ENCODE peak calls at places on chromosomes 6 and 20, in four cellular contexts. Z, O, A and H are unnamed samples.

GRCh38 chr6:34506718-34507117 is 40.8 kb downstream of the PACSIN1 start:
- DNase-seq in A (no peak), O (no peak), Z (no peak), H (no peak)

GRCh38 chr20:25058051-25058796 is at the start of gene ACSS1:
- DNase-seq in A (peak), O (peak), Z (no peak), H (peak)

GRCh38 chr20:13910492-13910891 is 79.9 kb downstream of the SEL1L2 start:
- DNase-seq in A (no peak), Z (peak), O (no peak), H (no peak)

GRCh38 chr20:24981282-24981681 is 11.3 kb downstream of the APMAP start:
- DNase-seq in Z (no peak), A (no peak), O (no peak), H (no peak)

GRCh38 chr6:14442250-14442649 is 324.7 kb downstream of the CD83 start:
- DNase-seq in Z (no peak), O (no peak), A (no peak), H (no peak)

GRCh38 chr6:154733610-154734379 is 579 bp downstream of the SCAF8 start:
- DNase-seq in A (peak), Z (peak), O (peak), H (peak)

GRCh38 chr20:58429303-58429702 is 40.3 kb downstream of the VAPB start:
- DNase-seq in Z (no peak), O (no peak), A (no peak), H (no peak)

GRCh38 chr20:58228484-58229197 is at the start of gene ANKRD60:
- DNase-seq in Z (peak), A (no peak), O (no peak), H (peak)

GRCh38 chr6:44664716-44665115 is 277.2 kb downstream of the CDC5L start:
- DNase-seq in O (no peak), A (no peak), Z (no peak), H (peak)

GRCh38 chr20:40778894-40779496 is 90.0 kb upstream of the MAFB start:
- DNase-seq in A (no peak), O (peak), Z (no peak), H (no peak)

GRCh38 chr6:35980991-35981645 is 43.3 kb downstream of the SLC26A8 start:
- DNase-seq in O (no peak), A (no peak), Z (no peak), H (no peak)

DNA sequence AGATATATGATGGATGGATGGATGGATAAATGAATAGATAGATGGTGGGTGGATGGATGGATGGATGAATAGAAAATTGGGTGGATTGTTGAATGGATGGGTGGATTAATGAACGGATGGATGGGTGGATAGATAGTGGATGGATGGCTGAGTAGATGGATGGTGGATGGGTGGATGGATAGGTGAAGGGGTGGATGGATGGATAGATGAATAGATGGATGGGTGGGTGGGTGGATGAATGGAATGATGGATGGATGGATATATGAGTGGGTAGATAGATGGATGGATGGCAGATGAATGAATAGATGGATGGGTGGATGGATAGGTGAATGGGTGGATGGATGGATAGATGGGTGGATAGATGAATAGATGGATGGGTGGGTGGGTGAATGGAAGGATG is 80.7 kb upstream of the NEDD9 start:
- DNase-seq in A (no peak), O (no peak), Z (no peak), H (no peak)
- TF ChIP-seq CTCF in A (no peak), O (no peak), Z (no peak), H (no peak)

GRCh38 chr6:137227872-137228302 is 8.7 kb upstream of the IFNGR1 start:
- DNase-seq in Z (peak), A (no peak), O (no peak), H (no peak)

GRCh38 chr6:137222376-137222775 is 3.2 kb upstream of the IFNGR1 start:
- DNase-seq in A (no peak), Z (no peak), O (peak), H (no peak)

GRCh38 chr6:137223370-137224131 is 4.4 kb upstream of the IFNGR1 start:
- DNase-seq in O (peak), Z (peak), A (no peak), H (peak)

GRCh38 chr6:137226682-137227081 is 7.5 kb upstream of the IFNGR1 start:
- DNase-seq in O (no peak), Z (no peak), A (no peak), H (no peak)

DNA sequence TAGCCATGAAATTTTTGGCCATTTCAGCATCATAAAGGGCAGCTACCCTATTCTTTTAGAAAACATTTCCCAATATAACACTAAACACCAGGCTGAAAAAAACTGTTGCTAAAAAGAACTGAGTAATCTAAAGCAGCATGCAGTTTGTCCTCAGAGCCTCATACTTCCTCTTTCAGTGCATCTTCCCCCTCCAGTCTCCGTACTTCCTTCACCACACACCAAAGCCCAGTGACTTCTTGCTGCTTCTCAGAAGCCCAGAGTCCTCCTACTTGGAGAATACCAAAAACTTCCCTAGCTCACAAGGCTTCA is 5.7 kb upstream of the IFNGR1 start:
- DNase-seq in Z (no peak), A (peak), O (peak), H (no peak)
- H3K4me3 ChIP-seq in Z (no peak), A (no peak), O (peak), H (no peak)

GRCh38 chr6:31738048-31738979 is 1.5 kb upstream of the MSH5 start:
- DNase-seq in A (peak), O (peak), Z (peak), H (peak)
- TF ChIP-seq CTCF in A (peak), O (peak), Z (peak), H (peak)

DNA sequence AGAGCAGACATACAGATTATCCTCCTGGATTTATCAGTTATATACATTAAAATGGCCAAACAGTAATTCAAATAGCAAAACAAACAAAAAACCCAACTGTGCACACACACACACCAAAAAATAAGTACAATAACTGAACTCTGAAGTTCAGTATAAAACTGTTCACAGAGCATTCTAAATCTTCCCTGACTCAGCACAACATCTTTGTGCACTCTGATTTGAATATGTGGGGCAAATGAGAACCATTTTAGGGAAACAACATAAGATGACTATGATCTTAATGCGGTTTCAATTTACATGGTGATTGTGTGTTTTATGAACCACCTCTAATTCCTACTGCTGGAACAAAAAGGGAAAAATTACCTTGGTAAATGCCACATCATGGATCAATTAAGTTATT is 41.8 kb downstream of the PLAGL1 start:
- DNase-seq in Z (peak), O (no peak), A (no peak), H (peak)
- H3K4me3 ChIP-seq in Z (no peak), O (no peak), A (no peak), H (no peak)

GRCh38 chr20:61486198-61486597 is 234.1 kb downstream of the CDH4 start:
- DNase-seq in Z (no peak), A (no peak), O (no peak), H (no peak)

GRCh38 chr20:61487346-61488022 is 235.4 kb downstream of the CDH4 start:
- DNase-seq in A (no peak), O (no peak), Z (peak), H (no peak)

GRCh38 chr20:61492065-61492464 is 240.0 kb downstream of the CDH4 start:
- DNase-seq in O (no peak), A (no peak), Z (no peak), H (no peak)

GRCh38 chr20:61490721-61491120 is 238.7 kb downstream of the CDH4 start:
- DNase-seq in Z (no peak), O (no peak), A (no peak), H (no peak)

DNA sequence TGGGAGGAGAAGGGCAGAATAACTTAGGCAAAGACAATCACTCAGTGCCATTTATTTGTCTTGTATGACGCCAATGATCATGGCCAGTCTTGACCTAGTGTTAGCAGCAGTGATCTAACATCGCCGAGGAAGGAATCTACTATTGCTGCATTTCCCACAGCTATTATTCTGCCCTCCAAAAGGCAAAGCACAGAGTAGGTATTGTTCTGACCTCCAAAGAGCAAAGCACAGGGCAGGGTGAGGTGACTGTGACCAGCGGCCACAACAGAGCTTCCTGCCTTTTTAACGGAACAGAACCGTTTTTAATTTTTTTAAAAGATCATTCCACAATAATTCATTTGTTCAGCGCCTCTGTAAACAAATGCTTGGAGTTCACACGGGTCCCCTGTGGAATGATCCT is 236.0 kb downstream of the CDH4 start:
- DNase-seq in Z (no peak), O (no peak), A (no peak), H (no peak)
- TF ChIP-seq CTCF in Z (no peak), O (no peak), A (no peak), H (no peak)